ENCODE peak calls at places on chromosomes 2 and 18, in ten cellular contexts. One of them, this sample, is unnamed.

GRCh38 chr2:178072383-178073301 is at the start of gene PDE11A:
- DNase-seq in mammary epithelial cell: peak; percentile 80
- DNase-seq in A549: peak; percentile 86
- DNase-seq in right cardiac atrium: peak; percentile 90
- DNase-seq in MM.1S: peak; percentile 43
- DNase-seq in substantia nigra: peak; percentile 18
- DNase-seq in CD8-positive, alpha-beta memory T cell: no peak
- DNase-seq in RWPE2: peak; percentile 76
- DNase-seq in heart left ventricle: peak; percentile 79
- DNase-seq in stomach: peak; percentile 92
- DNase-seq in this sample: peak; percentile 41

GRCh38 chr2:171959998-171960397 is 37.7 kb downstream of the HAT1 start:
- DNase-seq in A549: no peak
- DNase-seq in RWPE2: no peak
- DNase-seq in heart left ventricle: no peak
- DNase-seq in mammary epithelial cell: no peak
- DNase-seq in right cardiac atrium: no peak
- DNase-seq in CD8-positive, alpha-beta memory T cell: no peak
- DNase-seq in MM.1S: no peak
- DNase-seq in substantia nigra: no peak
- DNase-seq in stomach: no peak
- DNase-seq in this sample: no peak

GRCh38 chr2:6454286-6454990 is 411.3 kb downstream of the CMPK2 start:
- DNase-seq in A549: no peak
- DNase-seq in CD8-positive, alpha-beta memory T cell: no peak
- DNase-seq in heart left ventricle: no peak
- DNase-seq in right cardiac atrium: no peak
- DNase-seq in substantia nigra: no peak
- DNase-seq in RWPE2: no peak
- DNase-seq in stomach: no peak
- DNase-seq in MM.1S: no peak
- DNase-seq in mammary epithelial cell: no peak
- DNase-seq in this sample: no peak

GRCh38 chr2:47174731-47175361 is 19.7 kb upstream of the STPG4 start:
- DNase-seq in stomach: peak; percentile 64
- DNase-seq in mammary epithelial cell: peak; percentile 93
- DNase-seq in A549: peak; percentile 87
- DNase-seq in right cardiac atrium: peak; percentile 66
- DNase-seq in MM.1S: peak; percentile 75
- DNase-seq in substantia nigra: no peak
- DNase-seq in RWPE2: peak; percentile 65
- DNase-seq in heart left ventricle: peak; percentile 48
- DNase-seq in CD8-positive, alpha-beta memory T cell: peak; percentile 60
- DNase-seq in this sample: peak; percentile 89

GRCh38 chr2:165239826-165240618 is 808 bp downstream of the SCN2A start:
- DNase-seq in MM.1S: no peak
- DNase-seq in mammary epithelial cell: no peak
- DNase-seq in right cardiac atrium: no peak
- DNase-seq in stomach: no peak
- DNase-seq in A549: no peak
- DNase-seq in RWPE2: no peak
- DNase-seq in CD8-positive, alpha-beta memory T cell: no peak
- DNase-seq in heart left ventricle: no peak
- DNase-seq in substantia nigra: no peak
- DNase-seq in this sample: no peak

GRCh38 chr18:79792988-79793355 is 4.8 kb upstream of the KCNG2 start:
- DNase-seq in stomach: no peak
- DNase-seq in heart left ventricle: peak; percentile 35
- DNase-seq in right cardiac atrium: peak; percentile 58
- DNase-seq in CD8-positive, alpha-beta memory T cell: peak; percentile 30
- DNase-seq in mammary epithelial cell: no peak
- DNase-seq in RWPE2: no peak
- DNase-seq in MM.1S: no peak
- DNase-seq in A549: no peak
- DNase-seq in substantia nigra: no peak
- DNase-seq in this sample: no peak

GRCh38 chr18:77062518-77063003 is 70.0 kb downstream of the MBP start:
- DNase-seq in CD8-positive, alpha-beta memory T cell: peak; percentile 86
- DNase-seq in MM.1S: peak; percentile 93
- DNase-seq in substantia nigra: no peak
- DNase-seq in stomach: peak; percentile 55
- DNase-seq in RWPE2: no peak
- DNase-seq in right cardiac atrium: no peak
- DNase-seq in mammary epithelial cell: no peak
- DNase-seq in heart left ventricle: no peak
- DNase-seq in A549: no peak
- DNase-seq in this sample: no peak

GRCh38 chr2:190858817-190859216 is 21.8 kb upstream of the GLS start:
- DNase-seq in stomach: no peak
- DNase-seq in MM.1S: no peak
- DNase-seq in RWPE2: no peak
- DNase-seq in substantia nigra: no peak
- DNase-seq in CD8-positive, alpha-beta memory T cell: no peak
- DNase-seq in heart left ventricle: no peak
- DNase-seq in mammary epithelial cell: peak; percentile 82
- DNase-seq in right cardiac atrium: no peak
- DNase-seq in A549: no peak
- DNase-seq in this sample: no peak

GRCh38 chr2:162126145-162126926 is 25.7 kb downstream of the GCG start:
- DNase-seq in MM.1S: peak; percentile 52
- DNase-seq in RWPE2: no peak
- DNase-seq in stomach: no peak
- DNase-seq in right cardiac atrium: no peak
- DNase-seq in mammary epithelial cell: no peak
- DNase-seq in substantia nigra: no peak
- DNase-seq in CD8-positive, alpha-beta memory T cell: no peak
- DNase-seq in heart left ventricle: no peak
- DNase-seq in A549: no peak
- DNase-seq in this sample: no peak

GRCh38 chr18:28359177-28359576 is 182.2 kb upstream of the CDH2 start:
- DNase-seq in substantia nigra: no peak
- DNase-seq in CD8-positive, alpha-beta memory T cell: no peak
- DNase-seq in A549: no peak
- DNase-seq in MM.1S: no peak
- DNase-seq in RWPE2: no peak
- DNase-seq in stomach: no peak
- DNase-seq in heart left ventricle: no peak
- DNase-seq in mammary epithelial cell: no peak
- DNase-seq in right cardiac atrium: no peak
- DNase-seq in this sample: peak; percentile 3

GRCh38 chr2:30325542-30326328 is 94.4 kb downstream of the LBH start:
- DNase-seq in MM.1S: no peak
- DNase-seq in stomach: no peak
- DNase-seq in heart left ventricle: no peak
- DNase-seq in RWPE2: no peak
- DNase-seq in right cardiac atrium: no peak
- DNase-seq in CD8-positive, alpha-beta memory T cell: no peak
- DNase-seq in A549: no peak
- DNase-seq in mammary epithelial cell: no peak
- DNase-seq in substantia nigra: no peak
- DNase-seq in this sample: no peak

GRCh38 chr2:30331038-30331437 is 99.7 kb downstream of the LBH start:
- DNase-seq in A549: no peak
- DNase-seq in substantia nigra: no peak
- DNase-seq in stomach: no peak
- DNase-seq in RWPE2: no peak
- DNase-seq in MM.1S: no peak
- DNase-seq in right cardiac atrium: no peak
- DNase-seq in mammary epithelial cell: no peak
- DNase-seq in heart left ventricle: no peak
- DNase-seq in CD8-positive, alpha-beta memory T cell: no peak
- DNase-seq in this sample: no peak

GRCh38 chr2:30324245-30324644 is 92.9 kb downstream of the LBH start:
- DNase-seq in RWPE2: no peak
- DNase-seq in MM.1S: no peak
- DNase-seq in mammary epithelial cell: no peak
- DNase-seq in substantia nigra: no peak
- DNase-seq in stomach: no peak
- DNase-seq in CD8-positive, alpha-beta memory T cell: no peak
- DNase-seq in right cardiac atrium: no peak
- DNase-seq in heart left ventricle: no peak
- DNase-seq in A549: no peak
- DNase-seq in this sample: no peak

GRCh38 chr2:30323499-30323898 is 92.2 kb downstream of the LBH start:
- DNase-seq in right cardiac atrium: no peak
- DNase-seq in heart left ventricle: no peak
- DNase-seq in stomach: no peak
- DNase-seq in mammary epithelial cell: no peak
- DNase-seq in RWPE2: no peak
- DNase-seq in A549: no peak
- DNase-seq in MM.1S: no peak
- DNase-seq in substantia nigra: no peak
- DNase-seq in CD8-positive, alpha-beta memory T cell: no peak
- DNase-seq in this sample: no peak

GRCh38 chr2:30326497-30326896 is 95.2 kb downstream of the LBH start:
- DNase-seq in CD8-positive, alpha-beta memory T cell: no peak
- DNase-seq in right cardiac atrium: no peak
- DNase-seq in substantia nigra: no peak
- DNase-seq in MM.1S: no peak
- DNase-seq in heart left ventricle: no peak
- DNase-seq in mammary epithelial cell: no peak
- DNase-seq in stomach: no peak
- DNase-seq in RWPE2: no peak
- DNase-seq in A549: no peak
- DNase-seq in this sample: no peak
- H3K27ac ChIP-seq in CD8-positive, alpha-beta memory T cell: no peak overlapping the region
- H3K27ac ChIP-seq in right cardiac atrium: no peak overlapping the region
- H3K27ac ChIP-seq in substantia nigra: no peak overlapping the region
- H3K27ac ChIP-seq in MM.1S: no peak overlapping the region
- H3K27ac ChIP-seq in heart left ventricle: no peak overlapping the region
- H3K27ac ChIP-seq in mammary epithelial cell: no peak overlapping the region
- H3K27ac ChIP-seq in stomach: no peak overlapping the region
- H3K27ac ChIP-seq in RWPE2: no peak overlapping the region
- H3K27ac ChIP-seq in A549: no peak overlapping the region
- H3K27ac ChIP-seq in this sample: no peak overlapping the region

GRCh38 chr2:55581875-55582547 is 35.4 kb downstream of the PPP4R3B start:
- DNase-seq in heart left ventricle: no peak
- DNase-seq in right cardiac atrium: no peak
- DNase-seq in substantia nigra: peak; percentile 11
- DNase-seq in MM.1S: no peak
- DNase-seq in mammary epithelial cell: no peak
- DNase-seq in RWPE2: no peak
- DNase-seq in stomach: no peak
- DNase-seq in CD8-positive, alpha-beta memory T cell: no peak
- DNase-seq in A549: no peak
- DNase-seq in this sample: no peak
- H3K27ac ChIP-seq in heart left ventricle: no peak overlapping the region
- H3K27ac ChIP-seq in right cardiac atrium: no peak overlapping the region
- H3K27ac ChIP-seq in substantia nigra: no peak overlapping the region
- H3K27ac ChIP-seq in MM.1S: no peak overlapping the region
- H3K27ac ChIP-seq in mammary epithelial cell: no peak overlapping the region
- H3K27ac ChIP-seq in RWPE2: peak overlapping the region; percentile 11
- H3K27ac ChIP-seq in stomach: no peak overlapping the region
- H3K27ac ChIP-seq in CD8-positive, alpha-beta memory T cell: no peak overlapping the region
- H3K27ac ChIP-seq in A549: no peak overlapping the region
- H3K27ac ChIP-seq in this sample: no peak overlapping the region

GRCh38 chr2:19361325-19361990 is 3.0 kb upstream of the OSR1 start:
- DNase-seq in A549: no peak
- DNase-seq in right cardiac atrium: peak; percentile 79
- DNase-seq in MM.1S: no peak
- DNase-seq in mammary epithelial cell: no peak
- DNase-seq in heart left ventricle: no peak
- DNase-seq in CD8-positive, alpha-beta memory T cell: no peak
- DNase-seq in stomach: no peak
- DNase-seq in substantia nigra: no peak
- DNase-seq in RWPE2: no peak
- DNase-seq in this sample: no peak

GRCh38 chr2:19364014-19364413 is 5.6 kb upstream of the OSR1 start:
- DNase-seq in right cardiac atrium: no peak
- DNase-seq in MM.1S: no peak
- DNase-seq in A549: no peak
- DNase-seq in heart left ventricle: no peak
- DNase-seq in substantia nigra: no peak
- DNase-seq in mammary epithelial cell: no peak
- DNase-seq in CD8-positive, alpha-beta memory T cell: no peak
- DNase-seq in RWPE2: no peak
- DNase-seq in stomach: no peak
- DNase-seq in this sample: no peak

GRCh38 chr2:19363474-19363778 is 5.0 kb upstream of the OSR1 start:
- DNase-seq in heart left ventricle: no peak
- DNase-seq in mammary epithelial cell: no peak
- DNase-seq in CD8-positive, alpha-beta memory T cell: no peak
- DNase-seq in right cardiac atrium: peak; percentile 60
- DNase-seq in substantia nigra: no peak
- DNase-seq in stomach: no peak
- DNase-seq in MM.1S: no peak
- DNase-seq in RWPE2: no peak
- DNase-seq in A549: no peak
- DNase-seq in this sample: no peak

GRCh38 chr2:19362094-19362649 is 3.7 kb upstream of the OSR1 start:
- DNase-seq in substantia nigra: no peak
- DNase-seq in RWPE2: no peak
- DNase-seq in right cardiac atrium: peak; percentile 22
- DNase-seq in A549: peak; percentile 31
- DNase-seq in stomach: no peak
- DNase-seq in heart left ventricle: no peak
- DNase-seq in mammary epithelial cell: peak; percentile 45
- DNase-seq in MM.1S: peak; percentile 21
- DNase-seq in CD8-positive, alpha-beta memory T cell: no peak
- DNase-seq in this sample: no peak

DNA sequence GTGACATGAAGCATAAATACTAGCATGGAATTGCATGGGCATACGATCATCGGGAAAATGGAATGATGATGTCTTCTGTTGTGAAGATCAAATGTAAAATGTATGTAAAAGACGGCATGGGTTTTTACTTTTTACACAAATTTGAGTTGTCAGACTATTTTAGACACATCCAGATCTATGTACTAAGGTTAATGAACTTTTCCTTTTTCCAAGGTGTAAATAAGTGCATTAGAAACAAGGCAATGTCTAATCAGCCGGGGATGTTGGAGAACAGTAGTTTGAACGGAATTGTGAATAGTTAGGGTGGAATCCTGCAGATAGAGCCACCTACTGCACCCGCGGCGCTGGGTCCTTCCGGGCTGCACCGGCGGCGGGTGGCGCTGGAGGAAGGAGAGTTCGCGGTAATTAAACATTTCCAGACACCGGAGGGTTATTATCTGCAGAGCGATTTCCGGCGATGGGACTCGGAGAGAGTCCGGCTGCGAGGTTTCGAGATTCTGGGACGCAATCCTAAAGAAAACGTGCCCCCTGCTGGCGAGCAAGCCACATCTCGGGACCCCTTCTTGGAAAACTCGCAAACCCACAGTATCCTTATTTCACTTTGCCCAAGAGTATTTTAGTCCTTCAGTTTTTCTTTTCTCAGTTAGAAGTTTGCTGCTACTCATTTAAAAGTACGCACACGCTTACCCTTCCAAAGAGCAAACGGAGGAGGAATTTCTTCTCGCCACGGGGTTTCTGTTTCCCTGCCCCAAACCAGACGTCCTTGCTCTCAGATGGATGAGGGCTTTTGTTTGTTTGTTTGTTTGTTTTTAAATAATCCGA is 4.4 kb upstream of the OSR1 start:
- DNase-seq in A549: peak; percentile 89
- DNase-seq in RWPE2: no peak
- DNase-seq in MM.1S: peak; percentile 45
- DNase-seq in stomach: peak; percentile 78
- DNase-seq in substantia nigra: peak; percentile 51
- DNase-seq in heart left ventricle: peak; percentile 84
- DNase-seq in CD8-positive, alpha-beta memory T cell: peak; percentile 62
- DNase-seq in right cardiac atrium: peak; percentile 90
- DNase-seq in mammary epithelial cell: peak; percentile 83
- DNase-seq in this sample: no peak
- H3K27ac ChIP-seq in A549: peak overlapping the region; percentile 73
- H3K27ac ChIP-seq in RWPE2: peak overlapping the region; percentile 49
- H3K27ac ChIP-seq in MM.1S: no peak overlapping the region
- H3K27ac ChIP-seq in stomach: peak overlapping the region; percentile 56
- H3K27ac ChIP-seq in substantia nigra: no peak overlapping the region
- H3K27ac ChIP-seq in heart left ventricle: peak overlapping the region; percentile 38
- H3K27ac ChIP-seq in CD8-positive, alpha-beta memory T cell: peak overlapping the region; percentile 5
- H3K27ac ChIP-seq in right cardiac atrium: peak overlapping the region; percentile 43
- H3K27ac ChIP-seq in mammary epithelial cell: peak overlapping the region; percentile 45
- H3K27ac ChIP-seq in this sample: no peak overlapping the region

GRCh38 chr2:198408171-198408570 is 603.8 kb downstream of the PLCL1 start:
- DNase-seq in mammary epithelial cell: no peak
- DNase-seq in MM.1S: no peak
- DNase-seq in stomach: no peak
- DNase-seq in substantia nigra: no peak
- DNase-seq in CD8-positive, alpha-beta memory T cell: no peak
- DNase-seq in heart left ventricle: no peak
- DNase-seq in RWPE2: no peak
- DNase-seq in right cardiac atrium: no peak
- DNase-seq in A549: no peak
- DNase-seq in this sample: no peak
- H3K27ac ChIP-seq in mammary epithelial cell: no peak overlapping the region
- H3K27ac ChIP-seq in MM.1S: no peak overlapping the region
- H3K27ac ChIP-seq in stomach: no peak overlapping the region
- H3K27ac ChIP-seq in substantia nigra: no peak overlapping the region
- H3K27ac ChIP-seq in CD8-positive, alpha-beta memory T cell: no peak overlapping the region
- H3K27ac ChIP-seq in heart left ventricle: no peak overlapping the region
- H3K27ac ChIP-seq in RWPE2: no peak overlapping the region
- H3K27ac ChIP-seq in right cardiac atrium: no peak overlapping the region
- H3K27ac ChIP-seq in A549: no peak overlapping the region
- H3K27ac ChIP-seq in this sample: no peak overlapping the region

This sample was measured in epithelial cell of prostate.